ENCODE peak calls at places on chromosomes 2 and 18, in five cellular contexts. One of them, this sample, is unnamed.

GRCh38 chr2:129717560-129718128 is 261.8 kb upstream of the RAB6C start:
- DNase-seq in GM13977: no peak
- DNase-seq in mammary epithelial cell: no peak
- DNase-seq in endothelial cell: no peak
- DNase-seq in GM20000: no peak
- DNase-seq in this sample: no peak

GRCh38 chr2:178286636-178287035 is 92.3 kb downstream of the OSBPL6 start:
- DNase-seq in GM20000: no peak
- DNase-seq in GM13977: no peak
- DNase-seq in mammary epithelial cell: no peak
- DNase-seq in endothelial cell: no peak
- DNase-seq in this sample: no peak

GRCh38 chr2:211930331-211930730 is 608.3 kb downstream of the ERBB4 start:
- DNase-seq in GM20000: peak; percentile 7
- DNase-seq in endothelial cell: no peak
- DNase-seq in mammary epithelial cell: no peak
- DNase-seq in GM13977: peak; percentile 9
- DNase-seq in this sample: no peak

GRCh38 chr18:74342416-74343043 is 26.9 kb downstream of the C18orf63 start:
- DNase-seq in GM20000: no peak
- DNase-seq in mammary epithelial cell: peak; percentile 26
- DNase-seq in endothelial cell: peak; percentile 29
- DNase-seq in GM13977: peak; percentile 14
- DNase-seq in this sample: peak; percentile 49

GRCh38 chr2:127293386-127293757 is 572 bp downstream of the ERCC3 start:
- DNase-seq in GM20000: no peak
- DNase-seq in mammary epithelial cell: peak; percentile 13
- DNase-seq in endothelial cell: peak; percentile 8
- DNase-seq in GM13977: no peak
- DNase-seq in this sample: peak; percentile 28

GRCh38 chr2:160429248-160430000 is 64.2 kb downstream of the RBMS1 start:
- DNase-seq in GM20000: no peak
- DNase-seq in endothelial cell: no peak
- DNase-seq in mammary epithelial cell: peak; percentile 42
- DNase-seq in GM13977: peak; percentile 28
- DNase-seq in this sample: no peak

GRCh38 chr2:167215595-167215994 is 327.3 kb downstream of the XIRP2 start:
- DNase-seq in mammary epithelial cell: no peak
- DNase-seq in GM13977: no peak
- DNase-seq in endothelial cell: no peak
- DNase-seq in GM20000: no peak
- DNase-seq in this sample: no peak

GRCh38 chr2:223563462-223563861 is 38.7 kb downstream of the SCG2 start:
- DNase-seq in GM13977: no peak
- DNase-seq in GM20000: no peak
- DNase-seq in mammary epithelial cell: peak; percentile 88
- DNase-seq in endothelial cell: no peak
- DNase-seq in this sample: no peak

GRCh38 chr2:226838758-226839555 is 3.1 kb downstream of the RHBDD1 start:
- DNase-seq in mammary epithelial cell: no peak
- DNase-seq in GM13977: peak; percentile 17
- DNase-seq in GM20000: peak; percentile 40
- DNase-seq in endothelial cell: no peak
- DNase-seq in this sample: no peak

GRCh38 chr2:225103737-225104141 is 61.5 kb upstream of the DOCK10 start:
- DNase-seq in GM20000: no peak
- DNase-seq in GM13977: no peak
- DNase-seq in endothelial cell: no peak
- DNase-seq in mammary epithelial cell: peak; percentile 10
- DNase-seq in this sample: no peak

GRCh38 chr18:39350916-39351315 is 1785.3 kb upstream of the CELF4 start:
- DNase-seq in GM20000: no peak
- DNase-seq in endothelial cell: no peak
- DNase-seq in GM13977: no peak
- DNase-seq in mammary epithelial cell: no peak
- DNase-seq in this sample: no peak

GRCh38 chr2:163748420-163748819 is 12.6 kb upstream of the FIGN start:
- DNase-seq in GM13977: no peak
- DNase-seq in endothelial cell: no peak
- DNase-seq in mammary epithelial cell: peak; percentile 90
- DNase-seq in GM20000: no peak
- DNase-seq in this sample: no peak

GRCh38 chr2:36489296-36489695 is 108.7 kb downstream of the FEZ2 start:
- DNase-seq in mammary epithelial cell: peak; percentile 15
- DNase-seq in endothelial cell: no peak
- DNase-seq in GM20000: no peak
- DNase-seq in GM13977: no peak
- DNase-seq in this sample: no peak

GRCh38 chr2:16763493-16763899 is 97.9 kb upstream of the CYRIA start:
- DNase-seq in GM13977: no peak
- DNase-seq in endothelial cell: no peak
- DNase-seq in GM20000: no peak
- DNase-seq in mammary epithelial cell: no peak
- DNase-seq in this sample: no peak

GRCh38 chr2:20526666-20527065 is 79.8 kb downstream of the RHOB start:
- DNase-seq in GM13977: no peak
- DNase-seq in GM20000: no peak
- DNase-seq in endothelial cell: no peak
- DNase-seq in mammary epithelial cell: no peak
- DNase-seq in this sample: no peak

GRCh38 chr18:37672001-37672400 is 106.4 kb upstream of the CELF4 start:
- DNase-seq in endothelial cell: no peak
- DNase-seq in GM13977: no peak
- DNase-seq in mammary epithelial cell: no peak
- DNase-seq in GM20000: no peak
- DNase-seq in this sample: no peak

GRCh38 chr2:7697052-7697451 is 779.8 kb downstream of the RNF144A start:
- DNase-seq in GM13977: no peak
- DNase-seq in endothelial cell: no peak
- DNase-seq in mammary epithelial cell: no peak
- DNase-seq in GM20000: no peak
- DNase-seq in this sample: no peak

GRCh38 chr2:218382785-218383184 is 712 bp downstream of the SLC11A1 start:
- DNase-seq in mammary epithelial cell: no peak
- DNase-seq in GM20000: no peak
- DNase-seq in GM13977: no peak
- DNase-seq in endothelial cell: no peak
- DNase-seq in this sample: no peak

GRCh38 chr2:203870942-203871341 is 3.4 kb downstream of the CTLA4 start:
- DNase-seq in GM20000: no peak
- DNase-seq in endothelial cell: no peak
- DNase-seq in mammary epithelial cell: no peak
- DNase-seq in GM13977: no peak
- DNase-seq in this sample: no peak

GRCh38 chr2:112679484-112679883 is 33.7 kb downstream of the SLC20A1 start:
- DNase-seq in mammary epithelial cell: peak; percentile 70
- DNase-seq in GM13977: no peak
- DNase-seq in endothelial cell: no peak
- DNase-seq in GM20000: no peak
- DNase-seq in this sample: no peak

GRCh38 chr2:235416816-235417499 is 76.9 kb upstream of the AGAP1 start:
- DNase-seq in GM20000: no peak
- DNase-seq in endothelial cell: no peak
- DNase-seq in GM13977: no peak
- DNase-seq in mammary epithelial cell: no peak
- DNase-seq in this sample: no peak

GRCh38 chr2:70965506-70965905 is 12.9 kb upstream of the ANKRD53 start:
- DNase-seq in GM20000: no peak
- DNase-seq in GM13977: no peak
- DNase-seq in mammary epithelial cell: no peak
- DNase-seq in endothelial cell: no peak
- DNase-seq in this sample: no peak

GRCh38 chr2:70962885-70963878 is 15.2 kb upstream of the ANKRD53 start:
- DNase-seq in GM13977: no peak
- DNase-seq in mammary epithelial cell: no peak
- DNase-seq in GM20000: no peak
- DNase-seq in endothelial cell: no peak
- DNase-seq in this sample: no peak

GRCh38 chr2:70966681-70967080 is 11.7 kb upstream of the ANKRD53 start:
- DNase-seq in GM13977: no peak
- DNase-seq in GM20000: no peak
- DNase-seq in endothelial cell: no peak
- DNase-seq in mammary epithelial cell: no peak
- DNase-seq in this sample: no peak

GRCh38 chr2:70964133-70964532 is 14.3 kb upstream of the ANKRD53 start:
- DNase-seq in GM13977: no peak
- DNase-seq in mammary epithelial cell: no peak
- DNase-seq in endothelial cell: no peak
- DNase-seq in GM20000: no peak
- DNase-seq in this sample: no peak

GRCh38 chr2:70964596-70965386 is 13.6 kb upstream of the ANKRD53 start:
- DNase-seq in GM20000: peak; percentile 84
- DNase-seq in mammary epithelial cell: peak; percentile 52
- DNase-seq in endothelial cell: peak; percentile 73
- DNase-seq in GM13977: peak; percentile 85
- DNase-seq in this sample: peak; percentile 89
- TF ChIP-seq CTCF in GM20000: peak; percentile 79
- TF ChIP-seq CTCF in mammary epithelial cell: peak; percentile 87
- TF ChIP-seq CTCF in endothelial cell: peak; percentile 81
- TF ChIP-seq CTCF in GM13977: peak; percentile 94
- TF ChIP-seq CTCF in this sample: peak; percentile 93

DNA sequence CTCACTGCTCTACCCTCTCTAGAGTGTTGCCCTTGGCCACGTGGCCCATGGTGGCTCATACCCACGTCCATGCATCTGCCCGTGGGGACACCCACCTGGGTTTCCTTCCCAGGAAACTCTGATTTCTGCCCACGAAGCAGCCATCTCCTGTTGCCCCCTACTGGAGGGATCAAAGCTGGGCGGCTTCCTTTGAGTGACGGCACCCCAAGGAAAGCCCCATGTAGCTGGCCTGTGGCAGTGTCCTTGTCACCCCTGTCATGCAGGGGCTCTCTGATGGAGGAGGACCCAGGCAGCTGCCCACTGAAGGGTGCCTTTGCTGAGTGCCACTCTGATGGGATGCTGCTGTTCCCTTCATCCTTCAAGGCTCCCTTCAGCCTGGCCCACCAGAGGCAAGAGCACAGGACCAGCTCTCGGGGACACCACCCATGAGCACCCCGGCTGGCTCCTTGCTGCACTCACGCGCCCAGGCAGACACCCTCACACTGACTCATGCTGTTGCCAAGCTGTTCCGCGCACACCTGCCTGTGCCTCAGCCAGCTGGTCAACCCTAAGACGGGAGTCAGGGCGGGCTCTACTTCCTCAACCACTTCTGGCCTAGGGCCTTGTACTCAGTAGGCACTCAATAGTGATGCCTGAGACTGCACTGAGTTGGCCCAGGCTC is 101.1 kb downstream of the CTIF start:
- DNase-seq in GM13977: peak; percentile 46
- DNase-seq in GM20000: no peak
- DNase-seq in mammary epithelial cell: peak; percentile 43
- DNase-seq in endothelial cell: peak; percentile 20
- DNase-seq in this sample: peak; percentile 11
- TF ChIP-seq CTCF in GM13977: peak; percentile 43
- TF ChIP-seq CTCF in GM20000: no peak
- TF ChIP-seq CTCF in mammary epithelial cell: peak; percentile 32
- TF ChIP-seq CTCF in endothelial cell: peak; percentile 48
- TF ChIP-seq CTCF in this sample: no peak

GRCh38 chr2:140164449-140164848 is 1384.3 kb upstream of the NXPH2 start:
- DNase-seq in mammary epithelial cell: no peak
- DNase-seq in endothelial cell: no peak
- DNase-seq in GM20000: no peak
- DNase-seq in GM13977: no peak
- DNase-seq in this sample: no peak
- TF ChIP-seq CTCF in mammary epithelial cell: no peak
- TF ChIP-seq CTCF in endothelial cell: no peak
- TF ChIP-seq CTCF in GM20000: no peak
- TF ChIP-seq CTCF in GM13977: no peak
- TF ChIP-seq CTCF in this sample: no peak

DNA sequence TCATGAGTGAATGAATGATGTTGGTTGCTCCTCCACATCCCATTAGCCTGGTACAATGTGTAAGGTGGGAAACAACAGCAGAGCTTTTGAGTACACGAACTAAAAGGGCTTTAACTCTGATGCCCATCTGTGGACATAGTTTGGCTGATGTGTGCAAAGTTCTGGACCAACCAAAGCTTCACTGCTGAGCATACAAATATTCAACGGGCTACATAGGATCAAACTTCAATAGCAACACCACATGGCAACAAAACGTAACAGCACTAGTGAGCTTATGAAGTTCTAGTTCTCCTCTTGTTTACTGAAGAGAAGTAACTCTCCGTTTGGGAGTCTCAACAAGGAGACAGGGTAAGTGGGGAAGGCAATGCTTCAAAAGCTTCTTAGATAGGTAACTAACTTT is 20.4 kb downstream of the STAM2 start:
- DNase-seq in GM20000: no peak
- DNase-seq in GM13977: no peak
- DNase-seq in endothelial cell: no peak
- DNase-seq in mammary epithelial cell: no peak
- DNase-seq in this sample: no peak
- TF ChIP-seq CTCF in GM20000: no peak
- TF ChIP-seq CTCF in GM13977: no peak
- TF ChIP-seq CTCF in endothelial cell: no peak
- TF ChIP-seq CTCF in mammary epithelial cell: no peak
- TF ChIP-seq CTCF in this sample: no peak

DNA sequence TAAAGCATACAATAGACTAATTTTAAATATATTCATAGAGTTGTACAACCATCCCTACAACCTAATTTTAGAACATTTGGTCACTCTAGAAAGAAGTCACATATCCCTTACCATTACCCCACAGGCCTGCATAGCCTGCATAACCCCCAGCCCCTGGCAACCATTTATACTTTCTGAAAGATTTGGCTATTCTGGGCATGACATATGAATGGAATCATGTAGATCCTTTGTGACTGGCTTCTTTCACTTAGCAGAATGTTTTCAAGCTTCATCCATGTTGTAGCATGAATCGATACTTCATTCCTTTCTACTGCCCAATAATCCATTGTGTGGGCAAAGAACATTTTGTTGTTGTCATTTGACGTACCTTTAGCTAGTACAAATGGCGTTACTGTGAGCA is 151.5 kb downstream of the WDSUB1 start:
- DNase-seq in endothelial cell: no peak
- DNase-seq in mammary epithelial cell: no peak
- DNase-seq in GM13977: no peak
- DNase-seq in GM20000: no peak
- DNase-seq in this sample: no peak
- TF ChIP-seq CTCF in endothelial cell: no peak
- TF ChIP-seq CTCF in mammary epithelial cell: no peak
- TF ChIP-seq CTCF in GM13977: no peak
- TF ChIP-seq CTCF in GM20000: no peak
- TF ChIP-seq CTCF in this sample: no peak

DNA sequence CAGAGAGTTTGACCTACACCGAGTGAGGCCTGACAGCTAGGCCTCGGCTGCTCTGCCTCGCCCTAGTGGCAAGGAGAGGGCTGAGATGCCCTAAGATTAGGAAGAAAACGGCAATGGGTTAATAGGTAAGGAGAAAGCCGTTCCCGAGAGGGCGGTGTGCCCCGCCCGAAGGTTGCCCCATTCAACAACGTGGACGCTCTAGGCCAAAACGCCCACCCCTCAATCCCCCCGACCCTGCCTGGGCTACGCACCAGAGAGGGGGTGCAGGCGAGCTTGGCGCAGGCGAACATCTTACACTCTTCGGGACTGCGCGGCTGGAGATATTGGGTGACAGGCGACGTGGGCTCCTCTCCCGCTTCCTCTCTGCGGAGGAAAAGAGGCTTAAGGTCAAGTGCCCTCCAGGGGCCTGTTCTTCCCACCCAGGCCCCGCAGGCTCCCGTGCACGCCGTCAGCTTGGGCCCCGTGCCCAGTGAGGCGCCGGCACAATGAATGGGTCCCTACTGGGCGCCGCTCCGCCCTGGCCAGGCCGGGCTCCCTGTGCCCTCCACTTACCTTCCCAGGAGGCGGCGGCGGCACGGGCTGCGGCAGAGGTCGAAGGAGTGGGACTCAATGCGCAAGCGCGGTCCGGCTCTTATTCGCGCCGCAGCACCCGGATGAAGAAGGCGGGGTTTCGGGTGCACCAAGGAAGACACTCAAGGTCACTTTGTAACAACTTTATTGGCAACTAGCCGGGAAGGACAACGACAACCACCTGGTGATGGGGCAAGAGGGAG is at the start of gene ATP5MC3:
- DNase-seq in endothelial cell: peak; percentile 83
- DNase-seq in mammary epithelial cell: peak; percentile 89
- DNase-seq in GM13977: peak; percentile 91
- DNase-seq in GM20000: peak; percentile 90
- DNase-seq in this sample: peak; percentile 97
- TF ChIP-seq CTCF in endothelial cell: no peak
- TF ChIP-seq CTCF in mammary epithelial cell: peak; percentile 38
- TF ChIP-seq CTCF in GM13977: no peak
- TF ChIP-seq CTCF in GM20000: no peak
- TF ChIP-seq CTCF in this sample: peak; percentile 20